ENCODE peak calls at places on chromosomes 7 and 10, in six cellular contexts. J is astrocyte, Z is A549, F is Caco-2, W is testis, D is AG10803. K is an unnamed sample.

GRCh38 chr7:151880688-151881087 is 3.8 kb upstream of the PRKAG2 start:
- DNase-seq in J (no peak), Z (no peak), F (no peak), W (no peak), D (no peak), K (no peak)

GRCh38 chr7:134085315-134085714 is 41.8 kb upstream of the LRGUK start:
- DNase-seq in J (no peak), Z (no peak), F (no peak), W (peak), D (no peak), K (no peak)

GRCh38 chr7:141012044-141012685 is 2.6 kb downstream of the MRPS33 start:
- DNase-seq in J (peak), Z (peak), F (peak), W (peak), D (peak), K (peak)

GRCh38 chr10:70726909-70727495 is 54.7 kb downstream of the ADAMTS14 start:
- DNase-seq in J (no peak), Z (no peak), F (no peak), W (no peak), D (no peak), K (no peak)

GRCh38 chr10:96299383-96299782 is 4.9 kb upstream of the DNTT start:
- DNase-seq in J (no peak), Z (no peak), F (no peak), W (no peak), D (no peak), K (no peak)

GRCh38 chr10:119608316-119609155 is 11.8 kb upstream of the TIAL1 start:
- DNase-seq in J (peak), Z (peak), F (peak), W (peak), D (peak), K (peak)

GRCh38 chr10:73908853-73909611 is 1.9 kb upstream of the PLAU start:
- DNase-seq in J (peak), Z (peak), F (no peak), W (no peak), D (peak), K (peak)

GRCh38 chr7:130649004-130649790 is 19.4 kb downstream of the COPG2 start:
- DNase-seq in J (peak), Z (no peak), F (no peak), W (no peak), D (peak), K (peak)

GRCh38 chr7:8261711-8262695 is at the start of gene ICA1:
- DNase-seq in J (peak), Z (peak), F (peak), W (peak), D (peak), K (peak)

GRCh38 chr7:144408116-144408515 is 4.6 kb upstream of the NOBOX start:
- DNase-seq in J (no peak), Z (no peak), F (no peak), W (no peak), D (peak), K (no peak)

GRCh38 chr7:128404826-128405344 is 4.9 kb downstream of the IMPDH1 start:
- DNase-seq in J (no peak), Z (no peak), F (no peak), W (no peak), D (peak), K (no peak)

GRCh38 chr10:11351801-11352200 is 259.6 kb downstream of the USP6NL start:
- DNase-seq in J (no peak), Z (no peak), F (peak), W (no peak), D (no peak), K (no peak)

GRCh38 chr10:113362645-113363091 is 190.2 kb upstream of the HABP2 start:
- DNase-seq in J (peak), Z (no peak), F (no peak), W (no peak), D (peak), K (no peak)

GRCh38 chr7:5495581-5496375 is 72.1 kb upstream of the TNRC18 start:
- DNase-seq in J (no peak), Z (no peak), F (no peak), W (peak), D (peak), K (no peak)

GRCh38 chr10:124092270-124093075 is 925 bp downstream of the CHST15 start:
- DNase-seq in J (peak), Z (peak), F (peak), W (peak), D (no peak), K (no peak)

GRCh38 chr10:69895759-69896158 is 94.1 kb downstream of the COL13A1 start:
- DNase-seq in J (peak), Z (no peak), F (no peak), W (no peak), D (peak), K (peak)

GRCh38 chr10:79056361-79056735 is 12.4 kb upstream of the ZMIZ1 start:
- DNase-seq in J (no peak), Z (no peak), F (peak), W (no peak), D (no peak), K (no peak)

GRCh38 chr7:137934941-137935848 is 66.7 kb downstream of the CREB3L2 start:
- DNase-seq in J (no peak), Z (no peak), F (no peak), W (no peak), D (no peak), K (no peak)

GRCh38 chr10:66714741-66715140 is 211.1 kb upstream of the LRRTM3 start:
- DNase-seq in J (peak), Z (no peak), F (no peak), W (no peak), D (peak), K (no peak)

GRCh38 chr10:28468707-28469483 is 64.0 kb upstream of the WAC start:
- DNase-seq in J (no peak), Z (no peak), F (no peak), W (no peak), D (no peak), K (no peak)

GRCh38 chr7:99324966-99325596 is 617 bp upstream of the ARPC1A start:
- DNase-seq in J (no peak), Z (no peak), F (no peak), W (no peak), D (no peak), K (no peak)

GRCh38 chr10:99938563-99938962 is 71.2 kb downstream of the DNMBP start:
- DNase-seq in J (peak), Z (no peak), F (no peak), W (no peak), D (no peak), K (peak)

GRCh38 chr7:428896-429827 is 90.5 kb downstream of the PDGFA start:
- DNase-seq in J (no peak), Z (no peak), F (no peak), W (no peak), D (no peak), K (no peak)

GRCh38 chr7:521221-522070 is 1.8 kb upstream of the PDGFA start:
- DNase-seq in J (no peak), Z (peak), F (no peak), W (peak), D (peak), K (peak)

GRCh38 chr10:123726381-123726780 is 60.2 kb downstream of the GPR26 start:
- DNase-seq in J (no peak), Z (no peak), F (no peak), W (no peak), D (no peak), K (no peak)

GRCh38 chr10:24723788-24724380 is at the start of gene ARHGAP21:
- DNase-seq in J (peak), Z (peak), F (peak), W (peak), D (peak), K (peak)

GRCh38 chr10:114208351-114208750 is 29.2 kb downstream of the TDRD1 start:
- DNase-seq in J (no peak), Z (no peak), F (peak), W (no peak), D (no peak), K (no peak)

GRCh38 chr10:109450702-109451101 is 472.6 kb downstream of the XPNPEP1 start:
- DNase-seq in J (no peak), Z (no peak), F (no peak), W (no peak), D (no peak), K (no peak)

GRCh38 chr7:45157286-45157652 is 322 bp upstream of the RAMP3 start:
- DNase-seq in J (no peak), Z (no peak), F (no peak), W (no peak), D (no peak), K (no peak)

GRCh38 chr7:22657479-22657878 is 69.5 kb upstream of the IL6 start:
- DNase-seq in J (no peak), Z (no peak), F (no peak), W (no peak), D (no peak), K (no peak)

GRCh38 chr10:97312897-97313296 is 6.2 kb upstream of the FRAT1 start:
- DNase-seq in J (no peak), Z (no peak), F (no peak), W (no peak), D (no peak), K (no peak)

GRCh38 chr10:89392974-89393373 is 551 bp downstream of the IFIT1 start:
- DNase-seq in J (peak), Z (no peak), F (peak), W (no peak), D (peak), K (peak)

GRCh38 chr10:57786331-57786730 is 481.4 kb downstream of the IPMK start:
- DNase-seq in J (no peak), Z (no peak), F (no peak), W (no peak), D (no peak), K (no peak)

GRCh38 chr7:6359021-6359420 is 86.6 kb upstream of the CYTH3 start:
- DNase-seq in J (no peak), Z (no peak), F (no peak), W (no peak), D (no peak), K (no peak)

GRCh38 chr10:23095966-23096813 is 811 bp downstream of the MSRB2 start:
- DNase-seq in J (peak), Z (peak), F (no peak), W (peak), D (peak), K (peak)

GRCh38 chr10:131947631-131948347 is 33.9 kb downstream of the BNIP3 start:
- DNase-seq in J (peak), Z (no peak), F (no peak), W (no peak), D (peak), K (peak)

GRCh38 chr7:104444019-104444418 is 115.6 kb downstream of the LHFPL3 start:
- DNase-seq in J (no peak), Z (no peak), F (no peak), W (no peak), D (no peak), K (no peak)

DNA sequence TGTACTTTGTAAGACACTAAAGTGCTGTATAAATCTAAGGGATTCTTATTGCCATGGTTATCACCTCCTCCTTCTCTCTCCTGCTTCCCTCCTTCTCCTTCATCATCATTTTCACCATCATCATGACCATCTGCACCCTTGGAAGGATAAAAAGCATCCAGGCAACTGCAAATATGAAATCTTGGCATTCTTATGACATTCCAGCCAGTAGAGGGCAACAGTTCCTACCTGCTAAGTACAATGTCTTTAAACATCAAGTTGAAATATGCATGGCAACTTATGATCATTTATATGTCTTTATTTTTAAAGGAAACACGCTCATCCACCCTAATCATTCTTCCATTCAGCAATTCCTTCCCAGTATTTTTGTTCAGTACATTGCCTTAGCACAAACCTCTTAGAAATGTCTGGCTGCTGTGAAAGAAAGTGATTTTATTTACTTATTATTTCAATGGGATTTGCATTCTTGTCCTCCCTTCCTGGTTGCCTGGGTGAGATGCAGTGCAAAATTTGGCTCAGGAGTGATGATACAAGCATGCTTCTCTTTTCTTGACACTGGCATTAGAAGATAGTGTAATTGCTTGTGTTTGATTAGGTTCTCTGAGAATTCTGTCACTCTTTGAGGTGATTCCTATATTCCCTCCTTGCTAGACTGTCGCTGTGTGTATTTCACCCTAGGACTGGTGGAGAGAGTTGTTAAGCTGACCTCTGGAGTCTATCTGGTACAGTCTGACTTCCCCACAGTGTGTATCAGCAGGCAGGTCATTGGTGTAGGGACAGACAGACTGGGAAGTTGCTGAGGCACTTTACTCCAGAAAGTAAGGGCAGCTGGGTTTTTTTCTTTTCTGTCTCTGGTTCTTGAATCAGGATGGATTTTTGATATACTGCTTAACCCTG is 188.5 kb upstream of the BMPER start:
- DNase-seq in J (peak), Z (peak), F (no peak), W (no peak), D (peak), K (peak)
- TF ChIP-seq CTCF in J (peak), Z (peak), F (peak), W (peak), D (peak), K (peak)

GRCh38 chr7:77542895-77543294 is 5.8 kb downstream of the PTPN12 start:
- DNase-seq in J (no peak), Z (no peak), F (no peak), W (no peak), D (no peak), K (no peak)

GRCh38 chr7:77543910-77544309 is 6.8 kb downstream of the PTPN12 start:
- DNase-seq in J (no peak), Z (no peak), F (no peak), W (no peak), D (no peak), K (no peak)

GRCh38 chr7:77544523-77544922 is 7.4 kb downstream of the PTPN12 start:
- DNase-seq in J (no peak), Z (no peak), F (no peak), W (no peak), D (no peak), K (no peak)

GRCh38 chr7:77540402-77540822 is 3.3 kb downstream of the PTPN12 start:
- DNase-seq in J (no peak), Z (no peak), F (no peak), W (no peak), D (no peak), K (no peak)

GRCh38 chr7:77542399-77542798 is 5.3 kb downstream of the PTPN12 start:
- DNase-seq in J (peak), Z (no peak), F (no peak), W (no peak), D (peak), K (no peak)
- H3K4me3 ChIP-seq in J (peak), Z (no peak), F (no peak), W (no peak), D (no peak), K (no peak)

GRCh38 chr7:54541941-54542618 is at the start of gene VSTM2A:
- DNase-seq in J (no peak), Z (no peak), F (no peak), W (peak), D (no peak), K (no peak)
- TF ChIP-seq CTCF in J (no peak), Z (no peak), F (no peak), W (no peak), D (no peak), K (no peak)

GRCh38 chr10:77633376-77633775 is 4.2 kb downstream of the KCNMA1 start:
- DNase-seq in J (no peak), Z (no peak), F (no peak), W (no peak), D (no peak), K (no peak)

GRCh38 chr10:77636967-77637473 is 588 bp downstream of the KCNMA1 start:
- DNase-seq in J (no peak), Z (no peak), F (no peak), W (no peak), D (no peak), K (no peak)

GRCh38 chr10:77636286-77636966 is 1.2 kb downstream of the KCNMA1 start:
- DNase-seq in J (no peak), Z (no peak), F (no peak), W (no peak), D (no peak), K (no peak)

GRCh38 chr10:77635402-77636227 is 2.0 kb downstream of the KCNMA1 start:
- DNase-seq in J (no peak), Z (no peak), F (no peak), W (no peak), D (no peak), K (no peak)

DNA sequence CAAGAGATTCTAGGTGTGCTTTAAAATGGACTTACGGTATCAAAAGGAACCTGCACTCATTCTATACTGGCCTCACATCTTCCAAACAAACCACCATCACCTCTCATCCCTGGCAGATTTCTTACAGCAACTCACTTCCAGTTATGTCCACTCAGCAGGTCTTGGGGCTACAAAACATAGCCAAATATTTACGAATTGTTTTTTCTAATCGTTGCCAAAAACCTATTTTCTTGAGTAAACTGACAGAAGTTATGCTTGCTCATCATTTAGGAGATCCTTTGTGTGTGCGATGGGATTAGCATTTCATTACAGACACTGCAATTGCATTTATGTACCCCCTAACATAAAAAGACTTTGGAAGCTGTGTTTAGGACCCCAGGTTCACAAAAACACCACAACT is 2.7 kb downstream of the KCNMA1 start:
- DNase-seq in J (no peak), Z (no peak), F (no peak), W (no peak), D (no peak), K (no peak)
- H3K4me3 ChIP-seq in J (peak), Z (no peak), F (no peak), W (no peak), D (no peak), K (no peak)

GRCh38 chr7:107122483-107122882 is 46.3 kb upstream of the HBP1 start:
- DNase-seq in J (no peak), Z (no peak), F (no peak), W (no peak), D (peak), K (no peak)
- TF ChIP-seq CTCF in J (no peak), Z (no peak), F (no peak), W (no peak), D (no peak), K (no peak)

GRCh38 chr7:100887955-100888481 is 1.5 kb downstream of the UFSP1 start:
- DNase-seq in J (no peak), Z (no peak), F (no peak), W (no peak), D (no peak), K (no peak)

GRCh38 chr7:100886142-100886935 is 3.2 kb downstream of the UFSP1 start:
- DNase-seq in J (no peak), Z (no peak), F (no peak), W (no peak), D (no peak), K (no peak)

GRCh38 chr7:100887186-100887954 is 2.1 kb downstream of the UFSP1 start:
- DNase-seq in J (no peak), Z (no peak), F (no peak), W (no peak), D (no peak), K (no peak)

GRCh38 chr7:100885440-100886141 is 3.9 kb downstream of the UFSP1 start:
- DNase-seq in J (no peak), Z (no peak), F (no peak), W (no peak), D (no peak), K (no peak)

GRCh38 chr7:100886936-100887185 is 2.7 kb downstream of the UFSP1 start:
- DNase-seq in J (no peak), Z (no peak), F (no peak), W (no peak), D (no peak), K (no peak)
- H3K4me3 ChIP-seq in J (no peak), Z (no peak), F (no peak), W (no peak), D (no peak), K (no peak)

GRCh38 chr7:109873296-109873695 is 1217.6 kb upstream of the LRRN3 start:
- DNase-seq in J (no peak), Z (no peak), F (no peak), W (no peak), D (no peak), K (no peak)
- TF ChIP-seq CTCF in J (no peak), Z (no peak), F (no peak), W (no peak), D (no peak), K (no peak)

K was measured in fibroblast of pulmonary artery.